ENCODE peak calls at places on chromosomes 5 and 9, in eight cellular contexts. One of them, this sample, is unnamed.

GRCh38 chr9:94922691-94923107 is 196.2 kb downstream of the AOPEP start:
- DNase-seq in dermis microvascular lymphatic vessel endothelial cell: no peak
- DNase-seq in posterior vena cava: no peak
- DNase-seq in stomach: no peak
- DNase-seq in HS-5: no peak
- DNase-seq in IMR-90: peak
- DNase-seq in spleen: no peak
- DNase-seq in GM20000: no peak
- DNase-seq in this sample: no peak

GRCh38 chr5:14250778-14251711 is 107.9 kb downstream of the TRIO start:
- DNase-seq in spleen: no peak
- DNase-seq in dermis microvascular lymphatic vessel endothelial cell: no peak
- DNase-seq in stomach: no peak
- DNase-seq in IMR-90: no peak
- DNase-seq in GM20000: no peak
- DNase-seq in HS-5: no peak
- DNase-seq in posterior vena cava: no peak
- DNase-seq in this sample: no peak

GRCh38 chr5:6518298-6519057 is 69.8 kb downstream of the UBE2QL1 start:
- DNase-seq in IMR-90: no peak
- DNase-seq in dermis microvascular lymphatic vessel endothelial cell: no peak
- DNase-seq in GM20000: no peak
- DNase-seq in posterior vena cava: no peak
- DNase-seq in HS-5: no peak
- DNase-seq in spleen: no peak
- DNase-seq in stomach: no peak
- DNase-seq in this sample: no peak

GRCh38 chr5:138611295-138612220 is 36.4 kb upstream of the HSPA9 start:
- DNase-seq in HS-5: no peak
- DNase-seq in dermis microvascular lymphatic vessel endothelial cell: peak
- DNase-seq in spleen: no peak
- DNase-seq in GM20000: no peak
- DNase-seq in stomach: no peak
- DNase-seq in IMR-90: no peak
- DNase-seq in posterior vena cava: peak
- DNase-seq in this sample: no peak

GRCh38 chr9:136023401-136024225 is 62.4 kb upstream of the UBAC1 start:
- DNase-seq in IMR-90: peak
- DNase-seq in dermis microvascular lymphatic vessel endothelial cell: peak
- DNase-seq in posterior vena cava: peak
- DNase-seq in spleen: peak
- DNase-seq in stomach: no peak
- DNase-seq in GM20000: no peak
- DNase-seq in HS-5: no peak
- DNase-seq in this sample: peak

GRCh38 chr5:145161384-145161783 is 673.8 kb downstream of the PRELID2 start:
- DNase-seq in stomach: no peak
- DNase-seq in spleen: no peak
- DNase-seq in IMR-90: no peak
- DNase-seq in HS-5: no peak
- DNase-seq in GM20000: no peak
- DNase-seq in dermis microvascular lymphatic vessel endothelial cell: no peak
- DNase-seq in posterior vena cava: no peak
- DNase-seq in this sample: no peak

GRCh38 chr9:134186471-134187109 is 22.2 kb upstream of the RNU6ATAC start:
- DNase-seq in HS-5: no peak
- DNase-seq in IMR-90: no peak
- DNase-seq in spleen: peak
- DNase-seq in stomach: no peak
- DNase-seq in posterior vena cava: peak
- DNase-seq in GM20000: no peak
- DNase-seq in dermis microvascular lymphatic vessel endothelial cell: no peak
- DNase-seq in this sample: no peak

GRCh38 chr9:72667181-72667580 is 145.8 kb downstream of the TMC1 start:
- DNase-seq in GM20000: no peak
- DNase-seq in HS-5: no peak
- DNase-seq in stomach: no peak
- DNase-seq in IMR-90: no peak
- DNase-seq in spleen: no peak
- DNase-seq in dermis microvascular lymphatic vessel endothelial cell: no peak
- DNase-seq in posterior vena cava: no peak
- DNase-seq in this sample: no peak

GRCh38 chr9:109640232-109641078 is 139.5 kb upstream of the PALM2AKAP2 start:
- DNase-seq in GM20000: no peak
- DNase-seq in HS-5: no peak
- DNase-seq in dermis microvascular lymphatic vessel endothelial cell: no peak
- DNase-seq in spleen: peak
- DNase-seq in posterior vena cava: peak
- DNase-seq in IMR-90: peak
- DNase-seq in stomach: peak
- DNase-seq in this sample: peak

GRCh38 chr9:69295872-69296562 is 29.0 kb upstream of the ENTREP1 start:
- DNase-seq in spleen: no peak
- DNase-seq in GM20000: no peak
- DNase-seq in IMR-90: peak
- DNase-seq in posterior vena cava: no peak
- DNase-seq in stomach: no peak
- DNase-seq in dermis microvascular lymphatic vessel endothelial cell: no peak
- DNase-seq in HS-5: no peak
- DNase-seq in this sample: no peak